ENCODE peak calls at places on chromosomes 11 and 22, in eight cellular contexts. J is neural progenitor cell, E is cardiac muscle cell, Z is stomach, D is PC-3, G is testis, U is DND-41, M is adrenal gland. S is an unnamed sample.

GRCh38 chr22:44023404-44024287 is 456 bp upstream of the PARVB start:
- DNase-seq in J (peak; percentile 73), E (peak; percentile 46), Z (peak; percentile 54), D (peak; percentile 37), G (peak; percentile 54), U (no peak), M (peak; percentile 69), S (no peak)

GRCh38 chr22:50531546-50532352 is 1.9 kb upstream of the TYMP start:
- DNase-seq in J (peak; percentile 76), E (peak; percentile 84), Z (peak; percentile 84), D (peak; percentile 43), G (no peak), U (no peak), M (peak; percentile 84), S (peak; percentile 72)

GRCh38 chr11:2302280-2302843 is 549 bp downstream of the TSPAN32 start:
- DNase-seq in J (no peak), E (no peak), Z (no peak), D (no peak), G (no peak), U (no peak), M (peak; percentile 50), S (no peak)

GRCh38 chr11:16605440-16605970 is 132.9 kb upstream of the C11orf58 start:
- DNase-seq in J (peak; percentile 67), E (peak; percentile 40), Z (peak; percentile 25), D (no peak), G (peak; percentile 70), U (no peak), M (peak; percentile 55), S (no peak)

GRCh38 chr11:16611395-16612233 is 126.8 kb upstream of the C11orf58 start:
- DNase-seq in J (peak; percentile 65), E (no peak), Z (no peak), D (no peak), G (peak; percentile 62), U (no peak), M (no peak), S (no peak)

GRCh38 chr11:73412308-73412707 is 36.1 kb downstream of the RELT start:
- DNase-seq in J (no peak), E (no peak), Z (no peak), D (peak; percentile 55), G (no peak), U (no peak), M (no peak), S (no peak)

GRCh38 chr22:36702832-36703210 is 731 bp downstream of the CACNG2 start:
- DNase-seq in J (no peak), E (no peak), Z (no peak), D (no peak), G (no peak), U (no peak), M (no peak), S (no peak)

GRCh38 chr11:95067828-95068244 is 1.1 kb downstream of the SRSF8 start:
- DNase-seq in J (no peak), E (no peak), Z (no peak), D (no peak), G (no peak), U (no peak), M (no peak), S (no peak)

GRCh38 chr22:39935622-39936021 is 24.6 kb upstream of the TMA7B start:
- DNase-seq in J (peak; percentile 55), E (no peak), Z (no peak), D (no peak), G (no peak), U (no peak), M (no peak), S (no peak)

GRCh38 chr11:5841797-5842196 is at the start of gene OR52E6:
- DNase-seq in J (no peak), E (no peak), Z (no peak), D (no peak), G (no peak), U (no peak), M (no peak), S (no peak)

GRCh38 chr22:24159650-24160049 is 21.6 kb upstream of the SUSD2 start:
- DNase-seq in J (no peak), E (no peak), Z (no peak), D (no peak), G (no peak), U (no peak), M (no peak), S (no peak)
- H3K27ac ChIP-seq in J (no peak overlapping the region), E (no peak overlapping the region), Z (no peak overlapping the region), D (no peak overlapping the region), G (no peak overlapping the region), U (no peak overlapping the region), M (no peak overlapping the region), S (no peak overlapping the region)

DNA sequence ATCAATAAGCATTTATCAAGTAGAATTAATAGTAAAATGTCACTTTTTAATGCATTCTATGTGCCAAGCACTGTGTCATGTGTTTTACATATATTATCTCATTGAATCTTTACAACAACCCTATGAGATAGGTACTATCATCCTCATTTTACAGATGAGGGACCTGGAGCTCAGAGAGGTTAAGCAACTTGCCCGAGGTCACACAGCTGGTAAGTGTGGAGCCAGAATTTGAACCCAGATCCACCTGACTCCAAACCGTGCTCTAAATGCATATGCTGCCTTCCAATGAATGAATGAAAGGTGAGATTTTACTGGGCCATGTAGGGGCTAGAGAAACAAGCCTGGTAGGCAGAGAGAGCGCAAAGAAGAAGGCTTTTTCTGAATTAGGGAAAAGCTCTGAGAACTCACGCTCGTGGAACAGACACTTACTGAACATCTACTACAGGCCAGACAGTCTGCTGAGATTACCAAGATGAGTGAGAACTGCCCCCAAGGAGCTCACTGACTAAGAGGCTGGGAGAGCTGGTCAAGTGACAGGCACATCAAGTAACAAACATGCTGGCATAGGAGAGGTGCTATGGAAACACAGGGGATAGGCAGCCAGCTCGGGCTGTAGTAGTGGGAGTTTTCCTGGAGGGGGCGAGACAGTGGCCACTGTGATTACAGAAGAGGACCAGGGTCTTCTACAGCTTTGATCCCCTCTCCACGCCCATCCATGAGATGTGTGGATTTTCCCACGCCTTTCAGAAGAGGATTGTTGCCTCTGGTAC is 4.4 kb downstream of the ABCG4 start:
- DNase-seq in J (peak; percentile 36), E (no peak), Z (no peak), D (no peak), G (no peak), U (no peak), M (no peak), S (no peak)
- TF ChIP-seq CTCF in J (peak; percentile 32), E (no peak), Z (no peak), D (peak; percentile 38), G (no peak), U (peak; percentile 33), M (no peak), S (peak; percentile 18)

GRCh38 chr22:49036513-49036912 is 791.2 kb downstream of the BRD1 start:
- DNase-seq in J (no peak), E (no peak), Z (no peak), D (no peak), G (no peak), U (no peak), M (no peak), S (no peak)

GRCh38 chr22:49032821-49033220 is 794.9 kb downstream of the BRD1 start:
- DNase-seq in J (no peak), E (no peak), Z (no peak), D (no peak), G (no peak), U (no peak), M (no peak), S (no peak)

GRCh38 chr22:49035818-49036457 is 791.7 kb downstream of the BRD1 start:
- DNase-seq in J (no peak), E (no peak), Z (no peak), D (no peak), G (no peak), U (no peak), M (no peak), S (no peak)

GRCh38 chr22:49033616-49034015 is 794.1 kb downstream of the BRD1 start:
- DNase-seq in J (no peak), E (no peak), Z (no peak), D (no peak), G (no peak), U (no peak), M (no peak), S (no peak)

DNA sequence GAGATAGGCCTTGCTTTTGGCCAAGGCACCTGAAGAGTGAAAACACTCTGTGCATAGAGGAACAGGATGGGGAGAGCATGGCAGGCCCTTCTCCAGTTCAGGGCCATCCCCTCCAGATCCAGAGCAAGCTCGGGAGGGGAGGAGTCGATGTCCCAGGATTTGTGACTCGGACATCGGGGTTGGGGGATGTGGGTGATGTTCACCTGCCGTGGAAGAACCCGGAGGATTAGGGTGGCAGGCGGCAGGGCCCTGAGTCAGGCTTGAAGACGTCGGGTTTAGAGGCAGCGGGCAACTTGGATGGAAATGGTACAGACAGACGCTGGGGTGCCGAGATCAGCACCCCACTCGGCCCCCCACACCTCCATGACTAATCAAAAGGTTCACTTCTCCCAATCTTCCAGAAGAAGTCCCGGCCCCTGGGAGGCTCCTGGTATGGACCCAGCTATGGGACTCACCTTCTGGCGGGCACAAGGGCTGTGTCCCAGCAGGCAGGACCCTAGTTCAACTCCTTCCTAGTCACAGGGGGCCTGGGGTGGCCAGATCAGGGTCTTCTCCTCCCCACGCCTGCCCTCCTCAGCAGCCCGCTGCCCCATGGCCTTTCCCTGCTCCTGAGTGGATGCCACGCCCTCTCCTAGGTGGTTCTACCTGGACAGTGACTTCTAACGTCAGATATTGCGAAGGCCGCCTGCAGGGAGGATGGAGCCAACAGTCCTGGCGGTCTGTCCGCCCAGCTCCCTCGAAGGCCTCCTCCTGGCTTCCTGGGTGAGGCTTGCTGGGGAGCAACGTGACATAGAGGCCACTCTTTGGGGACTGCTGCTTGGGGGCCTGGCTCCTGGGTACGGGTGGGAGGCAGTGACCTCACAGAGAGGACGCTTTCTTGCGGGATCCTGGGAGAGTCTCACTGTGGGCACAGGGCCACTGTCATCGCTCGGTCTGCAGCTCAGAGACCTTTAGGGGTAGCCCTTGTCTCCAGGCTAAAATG is 792.5 kb downstream of the BRD1 start:
- DNase-seq in J (no peak), E (no peak), Z (no peak), D (no peak), G (no peak), U (no peak), M (no peak), S (no peak)
- H3K9me3 ChIP-seq in J (no peaks in the 10 kb centered on the region), E (no peaks in the 10 kb centered on the region), Z (no peaks in the 10 kb centered on the region), D (no peaks in the 10 kb centered on the region), G (no peaks in the 10 kb centered on the region), U (no peaks in the 10 kb centered on the region), M (no peaks in the 10 kb centered on the region), S (peaks cover 5% of the 10 kb centered on the region)

GRCh38 chr11:96256213-96256580 is 86.8 kb downstream of the MAML2 start:
- DNase-seq in J (no peak), E (no peak), Z (no peak), D (no peak), G (no peak), U (no peak), M (no peak), S (no peak)
- H3K27ac ChIP-seq in J (no peak overlapping the region), E (peak overlapping the region; percentile 10), Z (peak overlapping the region; percentile 84), D (no peak overlapping the region), G (peak overlapping the region; percentile 9), U (peak overlapping the region; percentile 94), M (no peak overlapping the region), S (peak overlapping the region; percentile 81)

DNA sequence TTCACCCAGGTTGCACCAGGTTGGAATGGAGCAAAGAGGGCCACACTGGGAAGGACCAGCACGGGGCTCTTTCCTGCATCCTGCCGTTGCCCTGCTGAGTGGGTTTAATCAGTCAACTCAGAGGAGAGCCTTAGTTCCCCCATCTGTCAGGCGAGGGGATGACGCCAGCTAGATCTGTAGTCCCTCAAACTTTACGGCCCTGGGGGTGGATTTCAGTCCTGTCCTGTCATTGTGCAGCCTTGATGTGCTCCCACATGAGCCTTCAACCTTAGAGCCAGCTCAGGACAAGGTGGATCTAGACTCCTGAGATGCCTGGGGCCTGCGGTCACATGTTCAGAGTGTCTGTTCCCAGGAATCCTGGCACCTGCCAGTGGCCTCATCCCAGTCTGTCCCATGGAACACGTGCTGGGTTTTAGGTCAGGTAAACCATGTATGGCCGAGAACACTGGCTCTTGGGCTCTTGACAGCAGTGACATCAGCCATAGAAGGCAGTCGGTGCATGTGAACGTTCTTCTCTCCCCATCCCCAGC is 104.3 kb downstream of the BCR start:
- DNase-seq in J (no peak), E (no peak), Z (no peak), D (no peak), G (no peak), U (no peak), M (no peak), S (no peak)
- TF ChIP-seq CTCF in J (no peak), E (no peak), Z (no peak), D (no peak), G (no peak), U (no peak), M (no peak), S (no peak)